ENCODE peak calls at places on chromosomes 12 and 14, in ten cellular contexts. V is Calu3, K is foreskin fibroblast, R is WTC11, B is ascending aorta, E is HFFc6, H is stomach, D is RWPE1, L is lower lobe of right lung, O is GM20000. Z is an unnamed sample.

GRCh38 chr14:31080060-31080459 is 53.9 kb upstream of the STRN3 start:
- DNase-seq in V (no peak), K (no peak), R (no peak), B (no peak), E (no peak), H (no peak), D (peak; percentile 30), L (no peak), O (no peak), Z (no peak)

GRCh38 chr14:74525361-74525851 is 31.8 kb downstream of the ISCA2 start:
- DNase-seq in V (no peak), K (no peak), R (no peak), B (no peak), E (no peak), H (no peak), D (no peak), L (no peak), O (no peak), Z (no peak)

GRCh38 chr14:68146812-68147211 is 327.2 kb downstream of the RAD51B start:
- DNase-seq in V (peak; percentile 35), K (peak; percentile 91), R (no peak), B (no peak), E (peak; percentile 91), H (no peak), D (peak; percentile 68), L (no peak), O (no peak), Z (no peak)

GRCh38 chr12:66678640-66679268 is at the start of gene GRIP1:
- DNase-seq in V (no peak), K (no peak), R (no peak), B (no peak), E (no peak), H (no peak), D (no peak), L (no peak), O (no peak), Z (no peak)

GRCh38 chr12:2581293-2582045 is 213.3 kb upstream of the FKBP4 start:
- DNase-seq in V (no peak), K (no peak), R (no peak), B (no peak), E (no peak), H (no peak), D (no peak), L (no peak), O (no peak), Z (no peak)

GRCh38 chr14:63045612-63046320 is 508 bp upstream of the KCNH5 start:
- DNase-seq in V (peak; percentile 63), K (peak; percentile 7), R (peak; percentile 81), B (no peak), E (no peak), H (no peak), D (peak; percentile 18), L (peak; percentile 41), O (no peak), Z (peak; percentile 54)

GRCh38 chr14:90419200-90419599 is 22.4 kb downstream of the CALM1 start:
- DNase-seq in V (peak; percentile 89), K (peak; percentile 92), R (no peak), B (peak; percentile 96), E (peak; percentile 87), H (peak; percentile 74), D (peak; percentile 84), L (no peak), O (no peak), Z (peak; percentile 82)

GRCh38 chr12:92505373-92506340 is 197.1 kb upstream of the PLEKHG7 start:
- DNase-seq in V (peak; percentile 27), K (no peak), R (no peak), B (peak; percentile 79), E (no peak), H (peak; percentile 60), D (no peak), L (peak; percentile 59), O (peak; percentile 26), Z (no peak)

GRCh38 chr14:102500190-102500661 is 9.3 kb downstream of the ANKRD9 start:
- DNase-seq in V (no peak), K (peak; percentile 80), R (no peak), B (peak; percentile 85), E (peak; percentile 36), H (no peak), D (peak; percentile 85), L (peak; percentile 83), O (no peak), Z (no peak)

GRCh38 chr12:122965356-122965755 is 907 bp downstream of the ABCB9 start:
- DNase-seq in V (no peak), K (no peak), R (no peak), B (no peak), E (no peak), H (no peak), D (no peak), L (no peak), O (no peak), Z (no peak)

GRCh38 chr12:122964439-122965257 is 1.6 kb downstream of the ABCB9 start:
- DNase-seq in V (no peak), K (no peak), R (no peak), B (peak; percentile 54), E (no peak), H (no peak), D (no peak), L (no peak), O (no peak), Z (no peak)

GRCh38 chr12:122967151-122967550 is 888 bp upstream of the ABCB9 start:
- DNase-seq in V (no peak), K (no peak), R (no peak), B (no peak), E (no peak), H (no peak), D (no peak), L (no peak), O (no peak), Z (no peak)

GRCh38 chr12:122966743-122967058 is 438 bp upstream of the ABCB9 start:
- DNase-seq in V (no peak), K (no peak), R (no peak), B (no peak), E (no peak), H (no peak), D (no peak), L (no peak), O (no peak), Z (no peak)

DNA sequence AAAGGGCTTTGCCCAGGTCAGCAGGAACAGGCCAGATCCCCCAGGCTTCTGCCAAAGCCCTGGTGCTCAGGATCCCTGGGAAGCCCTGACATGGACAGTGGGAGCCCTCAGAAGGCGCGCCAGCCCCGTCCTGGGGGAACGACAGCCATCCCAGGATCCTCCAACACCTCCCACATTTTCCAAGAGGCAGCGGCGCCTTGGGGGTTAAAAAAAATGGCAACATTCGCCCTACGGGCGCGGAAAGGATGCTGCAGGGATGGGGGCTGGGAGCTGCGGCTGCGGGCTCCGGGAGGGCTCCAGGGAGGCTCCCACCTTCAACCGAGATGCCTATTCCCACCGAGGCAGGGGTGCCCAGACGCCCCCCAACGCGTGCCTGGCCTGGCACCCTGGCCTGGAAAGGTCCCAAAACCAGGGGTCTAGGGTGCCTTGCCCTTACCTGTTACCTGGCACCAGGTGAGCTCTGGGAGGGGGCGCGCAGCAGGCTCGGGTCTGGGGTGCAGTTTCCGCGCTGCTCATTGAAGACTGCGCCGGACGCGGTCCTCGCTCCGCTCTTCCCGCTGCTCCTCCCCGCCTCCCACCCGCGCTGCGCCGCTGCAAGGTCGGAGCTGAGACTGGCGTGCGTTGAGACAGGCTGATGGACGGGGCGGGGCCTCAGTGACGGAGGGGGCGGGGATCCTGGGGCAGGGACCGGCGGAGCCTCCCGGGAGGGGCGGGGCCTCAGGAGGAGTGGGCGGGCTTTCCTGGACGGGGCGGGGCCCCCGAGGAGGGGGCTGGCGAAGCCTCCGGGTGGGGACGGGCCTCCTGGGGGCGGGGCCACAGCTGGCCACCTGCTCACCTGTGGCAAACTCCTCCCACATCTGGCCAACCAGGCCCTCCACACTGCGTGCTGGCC is at the start of gene ABCB9:
- DNase-seq in V (peak; percentile 98), K (peak; percentile 85), R (peak; percentile 98), B (peak; percentile 95), E (peak; percentile 78), H (peak; percentile 97), D (peak; percentile 98), L (peak; percentile 95), O (peak; percentile 97), Z (peak; percentile 93)
- TF ChIP-seq CTCF in V (no peak), K (no peak), R (no peak), B (no peak), E (no peak), H (no peak), D (no peak), L (no peak), O (no peak), Z (no peak)

GRCh38 chr12:100926669-100927248 is 132.2 kb downstream of the ANO4 start:
- DNase-seq in V (peak; percentile 65), K (no peak), R (peak; percentile 66), B (no peak), E (peak; percentile 28), H (no peak), D (peak; percentile 10), L (no peak), O (no peak), Z (no peak)
- TF ChIP-seq CTCF in V (peak; percentile 59), K (peak; percentile 35), R (no peak), B (no peak), E (peak; percentile 60), H (no peak), D (no peak), L (no peak), O (no peak), Z (no peak)

GRCh38 chr14:26137161-26137560 is 460.7 kb downstream of the NOVA1 start:
- DNase-seq in V (no peak), K (no peak), R (peak; percentile 21), B (no peak), E (no peak), H (no peak), D (no peak), L (no peak), O (no peak), Z (no peak)
- TF ChIP-seq CTCF in V (no peak), K (no peak), R (peak; percentile 41), B (no peak), E (peak; percentile 32), H (no peak), D (no peak), L (no peak), O (no peak), Z (no peak)

GRCh38 chr12:26055087-26055486 is 69.8 kb downstream of the BHLHE41 start:
- DNase-seq in V (no peak), K (no peak), R (no peak), B (no peak), E (no peak), H (no peak), D (no peak), L (no peak), O (no peak), Z (no peak)

GRCh38 chr12:26056335-26056734 is 68.5 kb downstream of the BHLHE41 start:
- DNase-seq in V (peak; percentile 34), K (no peak), R (no peak), B (no peak), E (no peak), H (peak; percentile 61), D (peak; percentile 35), L (no peak), O (no peak), Z (no peak)

GRCh38 chr12:26062006-26062405 is 62.8 kb downstream of the BHLHE41 start:
- DNase-seq in V (no peak), K (no peak), R (no peak), B (no peak), E (no peak), H (no peak), D (no peak), L (no peak), O (no peak), Z (no peak)

GRCh38 chr12:26058818-26059217 is 66.0 kb downstream of the BHLHE41 start:
- DNase-seq in V (no peak), K (no peak), R (no peak), B (no peak), E (no peak), H (no peak), D (no peak), L (no peak), O (no peak), Z (no peak)

GRCh38 chr12:26058308-26058707 is 66.5 kb downstream of the BHLHE41 start:
- DNase-seq in V (no peak), K (no peak), R (no peak), B (no peak), E (no peak), H (no peak), D (no peak), L (no peak), O (no peak), Z (no peak)
- TF ChIP-seq CTCF in V (no peak), K (no peak), R (no peak), B (no peak), E (peak; percentile 34), H (no peak), D (no peak), L (no peak), O (no peak), Z (no peak)